ENCODE peak calls at places on chromosome 4, in seven cellular contexts. E, Q, A, U, I, T and Y are unnamed samples.

GRCh38 chr4:122921971-122922876 is at the start of gene NUDT6:
- DNase-seq in E (peak; percentile 69), Q (peak; percentile 48), A (peak; percentile 71), U (peak; percentile 78), I (no peak), T (peak; percentile 66), Y (peak; percentile 61)

GRCh38 chr4:8324640-8325239 is 55.2 kb downstream of the HTRA3 start:
- DNase-seq in E (peak; percentile 25), Q (no peak), A (no peak), U (no peak), I (no peak), T (peak; percentile 95), Y (no peak)

GRCh38 chr4:139171878-139172691 is 4.9 kb downstream of the ELF2 start:
- DNase-seq in E (peak; percentile 55), Q (peak; percentile 16), A (no peak), U (no peak), I (no peak), T (peak; percentile 80), Y (no peak)

GRCh38 chr4:90476586-90476985 is 349.4 kb downstream of the CCSER1 start:
- DNase-seq in E (no peak), Q (no peak), A (no peak), U (no peak), I (no peak), T (peak; percentile 2), Y (no peak)

GRCh38 chr4:152014280-152014679 is 253.5 kb upstream of the GATB start:
- DNase-seq in E (no peak), Q (no peak), A (no peak), U (no peak), I (no peak), T (no peak), Y (no peak)

GRCh38 chr4:153063490-153063889 is 127.4 kb downstream of the FHDC1 start:
- DNase-seq in E (no peak), Q (no peak), A (no peak), U (no peak), I (no peak), T (no peak), Y (no peak)

GRCh38 chr4:48112017-48112667 is 21.9 kb downstream of the TXK start:
- DNase-seq in E (peak; percentile 45), Q (no peak), A (no peak), U (no peak), I (no peak), T (peak; percentile 43), Y (no peak)

GRCh38 chr4:60992037-60992436 is 208.1 kb upstream of the ADGRL3 start:
- DNase-seq in E (peak; percentile 9), Q (no peak), A (no peak), U (no peak), I (no peak), T (no peak), Y (no peak)

GRCh38 chr4:162010362-162010761 is 153.4 kb downstream of the FSTL5 start:
- DNase-seq in E (no peak), Q (no peak), A (no peak), U (no peak), I (no peak), T (no peak), Y (no peak)

GRCh38 chr4:7160439-7160838 is 31.9 kb upstream of the SORCS2 start:
- DNase-seq in E (no peak), Q (no peak), A (peak; percentile 22), U (peak; percentile 18), I (no peak), T (peak; percentile 32), Y (peak; percentile 29)

GRCh38 chr4:13912436-13912835 is 284.9 kb upstream of the BOD1L1 start:
- DNase-seq in E (peak; percentile 18), Q (no peak), A (no peak), U (no peak), I (no peak), T (no peak), Y (peak; percentile 20)

GRCh38 chr4:168537556-168537955 is 40.7 kb downstream of the PALLD start:
- DNase-seq in E (no peak), Q (no peak), A (no peak), U (no peak), I (no peak), T (no peak), Y (no peak)

GRCh38 chr4:81198609-81199008 is 16.4 kb downstream of the PRKG2 start:
- DNase-seq in E (no peak), Q (no peak), A (no peak), U (no peak), I (no peak), T (no peak), Y (no peak)

GRCh38 chr4:63717384-63717783 is 691.9 kb downstream of the TECRL start:
- DNase-seq in E (no peak), Q (peak; percentile 5), A (no peak), U (no peak), I (no peak), T (no peak), Y (peak; percentile 20)

GRCh38 chr4:163607292-163607691 is 112.8 kb downstream of the TMA16 start:
- DNase-seq in E (no peak), Q (no peak), A (no peak), U (no peak), I (no peak), T (no peak), Y (no peak)

DNA sequence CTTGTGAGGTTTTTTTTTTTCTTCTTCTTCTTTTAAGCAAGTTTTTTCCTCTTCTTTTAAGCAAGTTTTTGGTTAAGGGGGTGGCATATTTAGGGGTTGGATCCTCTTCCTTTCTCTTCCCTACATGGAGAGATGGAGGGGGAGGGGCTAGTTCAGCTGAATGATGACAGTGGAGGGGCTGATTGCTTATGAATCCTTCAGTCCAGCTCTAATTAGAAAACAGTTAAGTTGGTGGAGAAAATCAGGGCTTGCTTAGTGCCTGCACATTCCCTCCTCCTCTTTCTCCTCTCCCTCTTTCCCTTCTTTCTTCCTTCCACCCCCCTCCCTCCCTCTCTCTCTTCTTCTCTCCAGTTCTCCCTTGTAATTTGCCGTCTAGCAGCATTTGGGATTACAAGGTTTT is 4.4 kb upstream of the HAND2 start:
- DNase-seq in E (no peak), Q (no peak), A (no peak), U (no peak), I (no peak), T (no peak), Y (no peak)
- H3K27me3 ChIP-seq in E (peaks cover 95% of the 10 kb centered on the region), Q (no peaks in the 10 kb centered on the region), A (peaks cover 100% of the 10 kb centered on the region), U (peaks cover 83% of the 10 kb centered on the region), I (peaks cover 63% of the 10 kb centered on the region), T (peaks cover 97% of the 10 kb centered on the region), Y (no peaks in the 10 kb centered on the region)

DNA sequence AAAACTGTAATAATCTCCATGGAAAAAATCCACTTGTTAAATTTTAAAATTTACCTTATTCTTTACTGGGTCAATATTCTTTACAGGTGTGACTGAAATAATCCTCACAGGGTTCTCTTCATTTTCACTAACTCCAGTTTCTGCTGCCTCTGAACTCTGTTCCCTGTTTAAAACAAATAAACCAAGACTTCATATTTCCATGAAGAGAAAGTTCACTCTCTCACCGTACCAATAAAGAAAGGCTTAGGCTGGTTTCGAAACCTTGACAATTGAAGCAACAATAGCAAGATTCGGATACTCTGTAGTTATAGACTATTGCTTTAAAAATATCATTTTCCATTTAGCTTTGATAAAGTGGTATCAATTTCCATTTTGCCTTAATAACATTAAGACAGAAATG is 135.8 kb downstream of the PDS5A start:
- DNase-seq in E (no peak), Q (no peak), A (no peak), U (no peak), I (no peak), T (no peak), Y (no peak)
- H3K36me3 ChIP-seq in E (peaks cover 42% of the 10 kb centered on the region), Q (no peaks in the 10 kb centered on the region), A (no peaks in the 10 kb centered on the region), U (no peaks in the 10 kb centered on the region), I (peaks cover 98% of the 10 kb centered on the region), T (peaks cover 54% of the 10 kb centered on the region), Y (peaks cover 4% of the 10 kb centered on the region)

DNA sequence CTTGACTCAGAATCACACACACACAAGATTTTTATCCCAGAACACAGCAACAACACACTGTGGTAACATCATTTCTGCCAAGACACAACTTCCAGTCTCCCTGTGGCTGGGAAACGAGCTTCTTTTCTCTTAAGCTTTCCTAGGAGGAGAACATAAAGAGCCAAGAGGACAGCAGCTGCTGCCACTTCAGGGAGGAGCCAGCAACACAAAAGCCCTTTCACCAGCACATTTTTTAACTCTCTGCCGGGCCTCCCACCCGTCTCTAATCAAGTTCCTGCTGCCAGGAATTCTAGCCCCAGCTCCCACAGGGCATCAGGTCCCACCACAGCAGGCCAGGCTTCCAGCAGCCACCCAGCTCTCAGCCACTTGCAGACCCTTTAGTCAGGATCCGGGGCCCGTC is 22.4 kb downstream of the FAT1 start:
- DNase-seq in E (peak; percentile 41), Q (no peak), A (no peak), U (no peak), I (no peak), T (peak; percentile 78), Y (no peak)
- H3K4me3 ChIP-seq in E (no peak overlapping the region), Q (no peak overlapping the region), A (no peak overlapping the region), U (no peak overlapping the region), I (no peak overlapping the region), T (peak overlapping the region; percentile 32), Y (no peak overlapping the region)

GRCh38 chr4:83392562-83392961 is 57.9 kb upstream of the HPSE start:
- DNase-seq in E (no peak), Q (no peak), A (no peak), U (no peak), I (no peak), T (no peak), Y (peak; percentile 45)

GRCh38 chr4:83389037-83389755 is 54.5 kb upstream of the HPSE start:
- DNase-seq in E (no peak), Q (no peak), A (no peak), U (no peak), I (no peak), T (no peak), Y (no peak)

GRCh38 chr4:83389756-83390505 is 55.3 kb upstream of the HPSE start:
- DNase-seq in E (no peak), Q (no peak), A (no peak), U (no peak), I (no peak), T (no peak), Y (no peak)

GRCh38 chr4:83390965-83391364 is 56.3 kb upstream of the HPSE start:
- DNase-seq in E (no peak), Q (no peak), A (no peak), U (no peak), I (no peak), T (no peak), Y (no peak)

DNA sequence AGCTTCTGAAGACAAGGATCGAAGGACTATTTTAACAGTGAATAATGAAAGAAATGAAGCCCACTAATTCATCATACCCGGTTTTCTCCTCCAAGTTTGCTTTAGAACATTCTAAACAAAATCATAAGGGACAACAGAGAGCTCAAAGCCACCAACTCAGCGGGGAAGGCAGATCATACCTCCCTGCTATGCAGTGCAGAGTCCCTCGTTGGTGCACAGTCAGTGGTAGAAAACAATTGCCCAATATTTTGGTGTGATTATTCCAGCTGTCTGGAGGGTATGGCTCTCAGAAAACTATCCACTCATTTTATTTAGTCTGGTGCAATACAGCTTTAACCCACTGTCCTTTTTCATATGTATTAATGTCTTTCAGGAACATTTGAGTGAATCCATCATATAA is 59.3 kb upstream of the HPSE start:
- DNase-seq in E (no peak), Q (no peak), A (no peak), U (no peak), I (no peak), T (no peak), Y (no peak)
- H3K27me3 ChIP-seq in E (peaks cover 17% of the 10 kb centered on the region), Q (no peaks in the 10 kb centered on the region), A (no peaks in the 10 kb centered on the region), U (no peaks in the 10 kb centered on the region), I (no peaks in the 10 kb centered on the region), T (no peaks in the 10 kb centered on the region), Y (no peaks in the 10 kb centered on the region)